ENCODE peak calls at places on chromosomes 12 and 14, in five cellular contexts. G is HEK293T, J is GM12878, N is HepG2, Q is SK-N-SH. T is an unnamed sample.

GRCh38 chr14:104103061-104104005 is 17.8 kb downstream of the ASPG start:
- DNase-seq in Q (no peak), J (no peak), N (no peak), G (no peak), T (no peak)

GRCh38 chr14:68278568-68279436 is 459.2 kb downstream of the RAD51B start:
- DNase-seq in N (peak), J (no peak), G (no peak), Q (no peak), T (peak)

GRCh38 chr12:75842119-75842518 is 189.5 kb downstream of the PHLDA1 start:
- DNase-seq in N (no peak), J (no peak), G (no peak), Q (no peak), T (no peak)

GRCh38 chr12:75632452-75632851 is 121.0 kb upstream of the KRR1 start:
- DNase-seq in G (no peak), Q (no peak), N (no peak), J (no peak), T (no peak)

GRCh38 chr14:22333408-22334274 is 255.4 kb downstream of the DAD1 start:
- DNase-seq in J (no peak), N (peak), G (no peak), Q (no peak), T (peak)

GRCh38 chr12:127723236-127723635 is 543.7 kb upstream of the TMEM132C start:
- DNase-seq in J (no peak), Q (peak), N (no peak), G (no peak), T (no peak)

GRCh38 chr14:36952702-36953101 is 219.7 kb downstream of the SLC25A21 start:
- DNase-seq in Q (no peak), J (no peak), N (no peak), G (no peak), T (no peak)

GRCh38 chr12:121295123-121295745 is 1.3 kb downstream of the CAMKK2 start:
- DNase-seq in G (peak), Q (peak), N (peak), J (no peak), T (no peak)

GRCh38 chr12:75790219-75790618 is 241.4 kb downstream of the PHLDA1 start:
- DNase-seq in G (no peak), J (no peak), Q (no peak), N (no peak), T (no peak)

GRCh38 chr14:92973265-92973797 is 50.4 kb downstream of the CHGA start:
- DNase-seq in Q (peak), G (peak), J (no peak), N (peak), T (peak)

GRCh38 chr12:84911331-84912190 is 1.0 kb downstream of the SLC6A15 start:
- DNase-seq in J (no peak), Q (peak), G (peak), N (no peak), T (no peak)

GRCh38 chr14:90301122-90301521 is 30.6 kb downstream of the NRDE2 start:
- DNase-seq in Q (no peak), N (no peak), J (no peak), G (no peak), T (no peak)

GRCh38 chr14:49954171-49954631 is 61.3 kb downstream of the ARF6 start:
- DNase-seq in G (no peak), Q (no peak), J (no peak), N (no peak), T (no peak)

GRCh38 chr12:119153477-119154434 is 25.0 kb upstream of the HSPB8 start:
- DNase-seq in N (no peak), J (no peak), G (peak), Q (no peak), T (peak)

GRCh38 chr12:99957866-99958466 is 26.8 kb downstream of the ANKS1B start:
- DNase-seq in J (no peak), Q (no peak), G (no peak), N (no peak), T (no peak)
- TF ChIP-seq FOXM1 in J (no peak), Q (no peak), G (no peak), N (no peak), T (no peak)

GRCh38 chr12:110199360-110200123 is 75.4 kb downstream of the IFT81 start:
- DNase-seq in Q (peak), N (peak), J (peak), G (no peak), T (no peak)
- TF ChIP-seq FOXM1 in Q (no peak), N (no peak), J (no peak), G (no peak), T (no peak)

GRCh38 chr12:58925733-58926113 is 5.4 kb upstream of the LRIG3 start:
- DNase-seq in G (no peak), Q (no peak), N (no peak), J (no peak), T (no peak)

GRCh38 chr12:58923781-58924180 is 3.5 kb upstream of the LRIG3 start:
- DNase-seq in J (no peak), Q (no peak), N (no peak), G (no peak), T (no peak)

GRCh38 chr12:58924652-58925051 is 4.3 kb upstream of the LRIG3 start:
- DNase-seq in N (no peak), Q (no peak), G (no peak), J (no peak), T (no peak)

GRCh38 chr12:58927112-58927511 is 6.8 kb upstream of the LRIG3 start:
- DNase-seq in J (no peak), Q (no peak), N (no peak), G (no peak), T (no peak)

DNA sequence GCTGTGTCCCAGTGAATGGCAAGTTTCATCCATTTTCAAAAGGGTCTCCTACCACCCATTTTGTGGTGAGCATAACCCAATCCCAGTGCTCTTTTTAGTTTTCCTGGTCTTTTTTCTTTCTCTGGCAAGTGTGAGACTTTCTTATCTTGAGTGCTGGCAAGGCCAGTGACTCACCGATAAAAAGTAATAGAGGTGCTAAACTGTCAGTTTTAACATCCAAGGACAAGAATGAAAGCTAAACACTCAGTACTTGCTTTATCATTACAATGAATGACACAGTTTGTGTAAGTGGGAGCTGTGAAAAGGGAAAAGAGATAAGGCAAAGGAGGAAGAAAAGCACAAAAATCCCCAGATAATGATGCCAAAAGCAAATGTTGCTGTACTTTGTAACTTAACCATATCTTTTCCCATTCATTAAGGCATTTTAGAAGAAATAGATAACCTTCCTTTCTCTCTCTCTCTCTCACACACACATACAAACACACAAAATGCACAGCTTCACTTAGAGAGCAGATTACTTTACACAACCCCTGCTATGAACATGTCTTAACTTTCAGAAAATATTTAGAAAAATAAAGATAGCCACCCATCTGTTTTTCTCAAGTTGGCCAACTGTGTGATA is 4.9 kb upstream of the LRIG3 start:
- DNase-seq in G (no peak), N (no peak), Q (no peak), J (no peak), T (no peak)
- TF ChIP-seq FOXM1 in G (no peak), N (no peak), Q (no peak), J (no peak), T (no peak)

DNA sequence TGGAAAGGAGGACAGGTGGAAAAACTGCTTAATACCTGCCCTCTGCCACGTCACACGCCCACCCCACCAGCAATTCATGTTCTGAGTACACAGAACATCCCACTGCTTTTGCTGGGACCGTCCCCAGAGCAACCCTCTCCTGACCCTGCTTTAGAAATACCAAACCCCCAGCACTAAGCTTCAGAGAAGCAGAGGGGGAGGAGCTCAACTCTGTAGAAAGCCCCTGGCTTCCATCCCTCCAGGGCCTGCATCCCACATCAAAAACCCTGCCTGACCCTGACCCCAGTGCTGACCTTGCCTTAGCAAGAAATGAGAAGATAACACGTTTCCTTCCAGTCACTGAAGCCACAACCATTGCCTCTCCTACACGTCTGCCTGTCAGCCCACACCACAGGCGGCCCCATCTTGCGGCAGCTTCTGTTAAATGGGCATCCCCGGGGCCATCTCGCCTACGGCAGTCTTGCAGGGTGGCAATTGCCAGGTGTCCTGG is 19.7 kb downstream of the VDR start:
- DNase-seq in G (no peak), N (no peak), Q (no peak), J (peak), T (peak)
- TF ChIP-seq FOXM1 in G (no peak), N (no peak), Q (no peak), J (peak), T (no peak)

DNA sequence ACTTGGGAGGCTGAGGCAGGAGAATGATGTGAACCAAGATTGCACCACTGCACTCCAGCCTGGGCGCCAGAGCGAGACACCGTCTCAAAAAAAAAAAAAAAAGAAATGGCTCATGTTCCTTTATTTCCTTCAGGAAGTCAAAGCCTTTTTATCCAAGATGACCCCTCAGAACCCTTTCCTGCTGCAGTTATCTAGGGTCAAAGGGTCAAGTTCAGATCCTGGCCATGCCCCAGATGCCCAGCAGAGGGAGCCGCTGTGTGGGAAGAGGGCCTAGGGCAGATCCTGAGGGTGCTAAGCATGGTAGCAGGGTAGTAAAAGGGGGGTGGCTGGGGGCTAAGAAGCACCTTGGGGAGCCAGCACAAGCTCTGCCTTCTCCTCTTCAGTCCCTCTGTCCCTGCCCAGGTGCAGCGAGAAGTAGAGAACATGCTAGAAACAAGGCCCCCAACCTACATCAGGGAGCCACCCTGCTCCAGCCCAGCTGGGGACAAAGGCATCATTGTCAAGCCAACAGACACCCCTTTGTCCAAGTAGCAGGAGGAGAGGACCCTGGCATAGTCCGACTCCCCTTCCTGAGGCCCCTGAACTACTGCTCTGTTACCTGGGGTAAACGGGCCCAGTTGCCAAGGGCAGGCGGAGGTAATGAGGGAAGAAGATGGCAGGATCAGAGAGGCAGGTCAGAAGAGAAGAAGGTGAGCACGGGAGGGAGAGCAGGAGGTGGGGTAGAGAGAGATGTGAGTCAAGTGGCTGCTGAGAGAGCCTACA is 6.5 kb downstream of the NFE2 start:
- DNase-seq in N (peak), J (no peak), Q (peak), G (peak), T (peak)
- TF ChIP-seq FOXM1 in N (no peak), J (no peak), Q (no peak), G (no peak), T (peak)

GRCh38 chr14:44795725-44796124 is 166.0 kb downstream of the KLHL28 start:
- DNase-seq in Q (no peak), G (no peak), N (no peak), J (no peak), T (no peak)
- TF ChIP-seq FOXM1 in Q (no peak), G (no peak), N (no peak), J (no peak), T (no peak)

DNA sequence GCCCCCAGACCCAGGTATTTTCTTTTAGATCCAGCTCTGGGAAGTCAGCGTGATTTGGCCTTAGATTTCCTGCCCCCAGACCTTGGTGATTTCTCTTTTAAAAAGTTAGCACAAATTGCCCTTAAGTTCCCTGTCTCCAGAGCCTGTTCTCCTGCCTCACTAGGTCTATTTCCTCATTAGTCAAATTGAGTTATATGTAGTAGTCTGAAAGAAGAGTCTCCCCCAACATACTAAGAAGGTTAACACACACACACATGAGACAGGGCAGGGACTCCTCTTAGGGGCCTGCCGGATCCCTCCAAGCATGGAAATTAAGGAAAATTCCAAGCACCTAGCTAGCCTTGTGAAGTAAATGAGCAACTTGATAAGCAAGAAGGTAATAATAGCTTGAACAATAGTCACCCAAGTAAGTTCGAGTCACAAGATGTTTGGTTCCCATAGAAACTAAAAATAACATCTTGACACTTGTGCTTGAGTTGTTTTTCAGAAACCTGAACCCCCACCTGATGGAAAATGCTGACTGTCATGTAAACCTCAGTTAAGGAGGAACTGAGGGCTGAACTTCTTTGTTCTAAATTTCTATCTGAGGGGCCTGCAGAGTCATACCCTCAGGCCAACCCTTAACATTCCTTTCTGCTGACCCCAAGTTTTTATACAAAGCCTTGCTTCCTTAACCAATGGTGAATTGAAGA is 51.6 kb downstream of the CAND1 start:
- DNase-seq in G (no peak), Q (no peak), N (no peak), J (no peak), T (no peak)
- TF ChIP-seq FOXM1 in G (no peak), Q (no peak), N (no peak), J (no peak), T (no peak)

GRCh38 chr12:51524386-51524901 is 66.6 kb upstream of the SCN8A start:
- DNase-seq in J (no peak), N (no peak), Q (peak), G (no peak), T (no peak)

GRCh38 chr12:51522696-51523095 is 68.3 kb upstream of the SCN8A start:
- DNase-seq in J (no peak), N (no peak), G (no peak), Q (peak), T (peak)

GRCh38 chr12:51528852-51529545 is 62.0 kb upstream of the SCN8A start:
- DNase-seq in Q (no peak), N (no peak), G (no peak), J (no peak), T (no peak)

GRCh38 chr12:51527872-51528271 is 63.2 kb upstream of the SCN8A start:
- DNase-seq in N (no peak), G (no peak), J (no peak), Q (no peak), T (no peak)

DNA sequence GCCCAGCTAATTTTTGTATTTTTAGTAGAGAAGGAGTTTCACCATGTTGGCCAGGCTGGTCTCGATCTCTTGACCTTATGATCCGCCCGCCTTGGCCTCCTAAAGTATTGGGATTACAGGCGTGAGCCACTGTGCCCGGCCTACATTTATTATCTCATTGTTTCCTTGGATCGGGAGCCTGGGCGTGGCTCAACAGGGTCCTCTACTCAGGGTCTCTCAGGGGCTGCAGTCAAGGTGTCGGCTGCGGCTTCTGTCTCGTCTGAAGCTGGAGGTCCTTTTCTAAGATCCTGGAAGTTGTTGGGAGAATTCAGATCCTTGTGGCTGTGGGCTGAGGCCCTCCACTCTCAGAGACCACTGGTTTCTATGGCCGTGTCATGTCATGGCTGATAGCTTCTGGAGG is 65.5 kb upstream of the SCN8A start:
- DNase-seq in J (no peak), N (no peak), G (no peak), Q (no peak), T (no peak)
- TF ChIP-seq FOXM1 in J (no peak), N (no peak), G (no peak), Q (no peak), T (no peak)

T was measured in K562.